ENCODE peak calls at places on chromosomes 16 and 17, in six cellular contexts. A is lower leg skin; Q is testis; S is bronchial epithelial cell; Y is CD8-positive, alpha-beta memory T cell; P is K562. C is an unnamed sample.

GRCh38 chr16:25034916-25035315 is 19.7 kb upstream of the ARHGAP17 start:
- DNase-seq in Q (no peak), P (no peak), S (no peak), Y (no peak), A (no peak), C (no peak)

GRCh38 chr17:38851434-38851833 is 2.1 kb downstream of the RPL23 start:
- DNase-seq in P (no peak), A (no peak), Y (no peak), S (no peak), Q (no peak), C (no peak)

GRCh38 chr16:58937661-58938060 is 203.5 kb upstream of the GOT2 start:
- DNase-seq in Q (no peak), P (no peak), S (no peak), Y (no peak), A (no peak), C (no peak)

GRCh38 chr17:35449371-35449931 is 885 bp upstream of the SLFN13 start:
- DNase-seq in S (no peak), Q (no peak), A (peak), P (no peak), Y (no peak), C (no peak)

GRCh38 chr17:41751288-41751687 is 16.8 kb upstream of the HAP1 start:
- DNase-seq in Q (no peak), P (no peak), A (no peak), Y (no peak), S (no peak), C (no peak)

GRCh38 chr16:87441886-87442580 is 49.9 kb downstream of the MAP1LC3B start:
- DNase-seq in P (no peak), Q (no peak), Y (no peak), A (no peak), S (peak), C (no peak)

GRCh38 chr16:57615813-57616212 is 12.6 kb upstream of the ADGRG1 start:
- DNase-seq in Y (no peak), Q (peak), P (no peak), A (peak), S (no peak), C (no peak)

GRCh38 chr16:68406458-68407041 is 41.8 kb downstream of the SMPD3 start:
- DNase-seq in A (no peak), P (no peak), Q (no peak), S (peak), Y (no peak), C (no peak)

GRCh38 chr17:5226940-5227878 is 7.5 kb downstream of the SCIMP start:
- DNase-seq in P (no peak), Y (peak), S (no peak), Q (no peak), A (no peak), C (no peak)

GRCh38 chr16:10579965-10580918 is at the start of gene EMP2:
- DNase-seq in A (peak), Q (peak), Y (no peak), P (peak), S (peak), C (peak)

GRCh38 chr17:21376835-21377690 is 906 bp downstream of the KCNJ12 start:
- DNase-seq in Q (peak), Y (no peak), A (no peak), P (no peak), S (peak), C (peak)

DNA sequence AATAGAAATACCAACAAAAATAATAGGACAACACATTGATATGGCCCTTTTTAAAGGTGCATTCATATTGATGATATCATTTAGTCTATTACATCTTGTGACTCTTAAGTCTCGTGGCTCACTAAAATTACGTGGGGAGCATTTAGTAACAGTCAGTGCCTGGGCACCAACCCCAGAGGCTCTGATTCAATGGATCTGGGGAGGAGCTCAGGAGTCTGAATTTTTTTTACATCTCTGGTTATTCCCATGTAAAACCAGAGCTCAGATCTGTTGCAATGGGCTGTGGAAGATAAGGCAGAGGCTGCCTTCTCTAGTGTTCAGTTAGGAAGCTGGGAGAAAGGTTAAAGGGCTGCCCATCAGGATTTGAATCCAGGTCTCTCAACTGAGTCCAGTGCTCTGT is 549.9 kb upstream of the CDH5 start:
- DNase-seq in Q (no peak), A (no peak), Y (no peak), S (no peak), P (no peak), C (no peak)
- H3K4me3 ChIP-seq in Q (no peak), A (no peak), Y (no peak), S (no peak), P (no peak), C (no peak)

DNA sequence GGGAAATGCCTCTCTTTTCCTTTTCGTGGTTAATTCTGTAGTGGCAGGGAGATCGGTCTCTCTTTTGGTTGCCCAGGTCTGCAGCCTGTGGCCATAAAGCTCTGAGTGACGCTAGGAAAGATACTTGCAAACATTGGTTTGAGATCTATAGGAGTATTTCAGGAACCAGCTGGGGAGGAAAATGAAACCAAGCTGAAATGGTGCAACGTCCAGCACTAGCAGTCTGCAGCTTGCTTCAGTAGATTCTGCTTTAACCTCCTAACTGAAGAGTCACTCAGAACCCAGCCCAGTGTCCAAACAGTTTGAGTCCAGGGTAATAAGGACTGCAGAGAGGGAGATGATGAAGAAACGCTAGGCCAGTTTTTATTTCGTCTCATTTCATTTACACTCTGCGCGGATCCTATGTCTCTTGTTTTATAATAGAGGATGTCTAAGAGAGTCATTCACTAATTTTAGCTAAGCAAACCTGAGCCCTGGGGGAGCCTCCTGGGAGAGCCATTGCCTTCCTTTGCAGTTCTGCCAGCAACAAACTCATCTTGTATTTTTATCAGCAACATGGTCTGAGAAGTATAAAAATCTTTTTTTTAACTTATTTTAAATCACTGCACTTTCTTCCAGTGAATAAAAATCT is 12.0 kb downstream of the SP2 start:
- DNase-seq in A (no peak), Q (no peak), Y (no peak), S (no peak), P (no peak), C (no peak)
- H3K4me3 ChIP-seq in A (no peak), Q (no peak), Y (no peak), S (no peak), P (no peak), C (no peak)

GRCh38 chr16:23284584-23284983 is 17.5 kb upstream of the SCNN1B start:
- DNase-seq in Y (no peak), A (no peak), P (no peak), S (peak), Q (no peak), C (no peak)
- H3K4me3 ChIP-seq in Y (no peak), A (no peak), P (no peak), S (no peak), Q (no peak), C (no peak)

GRCh38 chr17:76573096-76573495 is 12.6 kb downstream of the ST6GALNAC2 start:
- DNase-seq in A (no peak), Q (no peak), P (no peak), Y (no peak), S (no peak), C (no peak)

GRCh38 chr17:76574166-76574565 is 11.5 kb downstream of the ST6GALNAC2 start:
- DNase-seq in A (no peak), Q (no peak), S (no peak), Y (no peak), P (no peak), C (no peak)

GRCh38 chr17:76576189-76576588 is 9.5 kb downstream of the ST6GALNAC2 start:
- DNase-seq in A (no peak), Y (no peak), P (no peak), Q (no peak), S (no peak), C (no peak)

GRCh38 chr17:76577876-76578275 is 7.8 kb downstream of the ST6GALNAC2 start:
- DNase-seq in Q (no peak), A (no peak), S (no peak), P (peak), Y (no peak), C (no peak)

GRCh38 chr17:76575570-76575969 is 10.1 kb downstream of the ST6GALNAC2 start:
- DNase-seq in P (no peak), Q (no peak), Y (no peak), S (no peak), A (no peak), C (no peak)
- H3K4me3 ChIP-seq in P (no peak), Q (no peak), Y (no peak), S (no peak), A (no peak), C (no peak)

GRCh38 chr17:75109047-75109406 is 742 bp upstream of the ARMC7 start:
- DNase-seq in S (no peak), A (no peak), Q (no peak), P (no peak), Y (peak), C (no peak)
- H3K4me3 ChIP-seq in S (peak), A (peak), Q (peak), P (peak), Y (peak), C (peak)

DNA sequence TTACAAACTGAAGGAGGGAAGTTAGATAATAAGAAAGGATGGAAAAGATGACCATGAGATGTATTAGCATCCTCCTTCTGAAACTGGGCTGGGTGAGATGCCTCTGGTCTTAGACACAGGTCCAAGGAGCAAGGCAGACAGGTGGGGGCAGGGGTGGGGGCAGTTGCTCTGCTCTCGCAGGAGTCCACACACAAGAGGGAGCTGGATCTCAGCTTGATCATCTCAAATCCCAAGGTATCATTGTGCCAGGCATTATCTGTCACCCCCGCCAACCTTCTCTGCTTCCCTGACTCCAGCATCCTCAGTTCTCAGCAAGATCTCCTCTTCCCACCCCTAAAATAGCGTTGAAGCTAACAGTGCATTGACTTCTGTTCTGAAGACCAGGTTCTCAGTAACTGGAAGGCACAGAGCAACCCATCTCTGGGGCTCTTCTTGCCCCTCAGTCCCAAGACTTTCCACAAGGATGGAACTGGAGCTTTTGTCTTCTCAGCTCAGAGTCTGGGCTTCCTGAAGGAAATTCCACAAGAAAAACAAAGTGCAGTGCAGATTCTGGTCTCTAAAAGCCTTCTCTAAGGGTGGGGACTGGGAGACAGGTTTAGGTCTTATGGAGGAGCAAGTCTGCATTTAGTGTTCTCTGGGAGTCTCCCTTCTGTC is 1.6 kb downstream of the FLOT2 start:
- DNase-seq in A (no peak), Y (no peak), P (peak), S (no peak), Q (no peak), C (no peak)
- H3K4me3 ChIP-seq in A (no peak), Y (peak), P (peak), S (no peak), Q (no peak), C (peak)

GRCh38 chr16:75320435-75320834 is 69.0 kb upstream of the BCAR1 start:
- DNase-seq in Y (no peak), P (no peak), A (no peak), S (no peak), Q (peak), C (no peak)
- H3K4me3 ChIP-seq in Y (peak), P (no peak), A (no peak), S (no peak), Q (no peak), C (no peak)

GRCh38 chr16:17232487-17232886 is 238.3 kb downstream of the XYLT1 start:
- DNase-seq in Q (no peak), A (no peak), P (no peak), Y (no peak), S (no peak), C (no peak)
- H3K4me3 ChIP-seq in Q (no peak), A (no peak), P (no peak), Y (no peak), S (no peak), C (no peak)

GRCh38 chr17:81164464-81165245 is 652 bp upstream of the PVALEF start:
- DNase-seq in A (no peak), P (no peak), Q (no peak), S (no peak), Y (no peak), C (no peak)
- H3K4me3 ChIP-seq in A (no peak), P (no peak), Q (no peak), S (no peak), Y (no peak), C (no peak)

GRCh38 chr17:79746955-79747507 is 16.3 kb downstream of the ENPP7 start:
- DNase-seq in P (no peak), Y (no peak), Q (no peak), S (no peak), A (no peak), C (no peak)
- H3K4me3 ChIP-seq in P (no peak), Y (no peak), Q (peak), S (no peak), A (no peak), C (no peak)

C was measured in A549.